ENCODE peak calls at places on chromosomes 2 and 18, in eight cellular contexts. One of them, this sample, is unnamed.

GRCh38 chr2:28449126-28449488 is 46.8 kb upstream of the PLB1 start:
- DNase-seq in K562: no peak
- DNase-seq in B cell: no peak
- DNase-seq in tibial artery: no peak
- DNase-seq in nucleus accumbens: no peak
- DNase-seq in T follicular helper cell: no peak
- DNase-seq in omental fat pad: no peak
- DNase-seq in NCI-H2081 treated with DMSO at 0.1 percent for 48 hours: no peak
- DNase-seq in this sample: no peak

GRCh38 chr18:3579701-3580100 is 129.7 kb downstream of the TGIF1 start:
- DNase-seq in K562: no peak
- DNase-seq in B cell: no peak
- DNase-seq in tibial artery: no peak
- DNase-seq in nucleus accumbens: no peak
- DNase-seq in T follicular helper cell: no peak
- DNase-seq in omental fat pad: no peak
- DNase-seq in NCI-H2081 treated with DMSO at 0.1 percent for 48 hours: no peak
- DNase-seq in this sample: no peak

GRCh38 chr2:120855855-120856405 is 120.3 kb downstream of the GLI2 start:
- DNase-seq in K562: no peak
- DNase-seq in B cell: no peak
- DNase-seq in tibial artery: no peak
- DNase-seq in nucleus accumbens: no peak
- DNase-seq in T follicular helper cell: no peak
- DNase-seq in omental fat pad: no peak
- DNase-seq in NCI-H2081 treated with DMSO at 0.1 percent for 48 hours: no peak
- DNase-seq in this sample: no peak

GRCh38 chr2:23761638-23762037 is 165.3 kb downstream of the ATAD2B start:
- DNase-seq in K562: peak
- DNase-seq in B cell: no peak
- DNase-seq in tibial artery: no peak
- DNase-seq in nucleus accumbens: no peak
- DNase-seq in T follicular helper cell: no peak
- DNase-seq in omental fat pad: no peak
- DNase-seq in NCI-H2081 treated with DMSO at 0.1 percent for 48 hours: no peak
- DNase-seq in this sample: no peak

GRCh38 chr2:147108553-147108952 is 736.3 kb upstream of the ACVR2A start:
- DNase-seq in K562: no peak
- DNase-seq in B cell: no peak
- DNase-seq in tibial artery: no peak
- DNase-seq in nucleus accumbens: no peak
- DNase-seq in T follicular helper cell: no peak
- DNase-seq in omental fat pad: no peak
- DNase-seq in NCI-H2081 treated with DMSO at 0.1 percent for 48 hours: no peak
- DNase-seq in this sample: no peak

GRCh38 chr18:23924813-23925212 is 89.7 kb upstream of the TTC39C start:
- DNase-seq in K562: no peak
- DNase-seq in B cell: no peak
- DNase-seq in tibial artery: no peak
- DNase-seq in nucleus accumbens: no peak
- DNase-seq in T follicular helper cell: no peak
- DNase-seq in omental fat pad: no peak
- DNase-seq in NCI-H2081 treated with DMSO at 0.1 percent for 48 hours: no peak
- DNase-seq in this sample: no peak

GRCh38 chr18:47683774-47684173 is 246.7 kb downstream of the SMAD2 start:
- DNase-seq in K562: no peak
- DNase-seq in B cell: no peak
- DNase-seq in tibial artery: no peak
- DNase-seq in nucleus accumbens: no peak
- DNase-seq in T follicular helper cell: no peak
- DNase-seq in omental fat pad: no peak
- DNase-seq in NCI-H2081 treated with DMSO at 0.1 percent for 48 hours: no peak
- DNase-seq in this sample: no peak

GRCh38 chr2:239252433-239253200 is 148.2 kb downstream of the HDAC4 start:
- DNase-seq in K562: no peak
- DNase-seq in B cell: peak
- DNase-seq in tibial artery: peak
- DNase-seq in nucleus accumbens: no peak
- DNase-seq in T follicular helper cell: no peak
- DNase-seq in omental fat pad: no peak
- DNase-seq in NCI-H2081 treated with DMSO at 0.1 percent for 48 hours: no peak
- DNase-seq in this sample: no peak

GRCh38 chr18:52875711-52876110 is 535.7 kb downstream of the DCC start:
- DNase-seq in K562: no peak
- DNase-seq in B cell: no peak
- DNase-seq in tibial artery: no peak
- DNase-seq in nucleus accumbens: no peak
- DNase-seq in T follicular helper cell: no peak
- DNase-seq in omental fat pad: no peak
- DNase-seq in NCI-H2081 treated with DMSO at 0.1 percent for 48 hours: no peak
- DNase-seq in this sample: no peak

GRCh38 chr2:189037518-189037917 is 63.3 kb downstream of the COL3A1 start:
- DNase-seq in K562: no peak
- DNase-seq in B cell: no peak
- DNase-seq in tibial artery: no peak
- DNase-seq in nucleus accumbens: no peak
- DNase-seq in T follicular helper cell: no peak
- DNase-seq in omental fat pad: no peak
- DNase-seq in NCI-H2081 treated with DMSO at 0.1 percent for 48 hours: no peak
- DNase-seq in this sample: no peak

GRCh38 chr2:97702731-97703470 is 10.5 kb upstream of the ZAP70 start:
- DNase-seq in K562: no peak
- DNase-seq in B cell: no peak
- DNase-seq in tibial artery: no peak
- DNase-seq in nucleus accumbens: no peak
- DNase-seq in T follicular helper cell: no peak
- DNase-seq in omental fat pad: no peak
- DNase-seq in NCI-H2081 treated with DMSO at 0.1 percent for 48 hours: no peak
- DNase-seq in this sample: no peak

GRCh38 chr18:79866889-79867574 is 69.3 kb downstream of the KCNG2 start:
- DNase-seq in K562: no peak
- DNase-seq in B cell: no peak
- DNase-seq in tibial artery: no peak
- DNase-seq in nucleus accumbens: no peak
- DNase-seq in T follicular helper cell: no peak
- DNase-seq in omental fat pad: no peak
- DNase-seq in NCI-H2081 treated with DMSO at 0.1 percent for 48 hours: no peak
- DNase-seq in this sample: no peak

GRCh38 chr2:18167871-18168270 is 289.4 kb downstream of the KCNS3 start:
- DNase-seq in K562: no peak
- DNase-seq in B cell: no peak
- DNase-seq in tibial artery: no peak
- DNase-seq in nucleus accumbens: no peak
- DNase-seq in T follicular helper cell: no peak
- DNase-seq in omental fat pad: no peak
- DNase-seq in NCI-H2081 treated with DMSO at 0.1 percent for 48 hours: no peak
- DNase-seq in this sample: no peak

GRCh38 chr2:109275120-109276040 is 146.4 kb downstream of the SH3RF3 start:
- DNase-seq in K562: no peak
- DNase-seq in B cell: no peak
- DNase-seq in tibial artery: no peak
- DNase-seq in nucleus accumbens: no peak
- DNase-seq in T follicular helper cell: no peak
- DNase-seq in omental fat pad: no peak
- DNase-seq in NCI-H2081 treated with DMSO at 0.1 percent for 48 hours: peak
- DNase-seq in this sample: no peak

GRCh38 chr2:111883661-111884591 is at the start of gene ANAPC1:
- DNase-seq in K562: peak
- DNase-seq in B cell: peak
- DNase-seq in tibial artery: peak
- DNase-seq in nucleus accumbens: peak
- DNase-seq in T follicular helper cell: peak
- DNase-seq in omental fat pad: peak
- DNase-seq in NCI-H2081 treated with DMSO at 0.1 percent for 48 hours: peak
- DNase-seq in this sample: peak

GRCh38 chr2:237258146-237258545 is 155.8 kb downstream of the COL6A3 start:
- DNase-seq in K562: no peak
- DNase-seq in B cell: no peak
- DNase-seq in tibial artery: no peak
- DNase-seq in nucleus accumbens: no peak
- DNase-seq in T follicular helper cell: no peak
- DNase-seq in omental fat pad: no peak
- DNase-seq in NCI-H2081 treated with DMSO at 0.1 percent for 48 hours: no peak
- DNase-seq in this sample: no peak

GRCh38 chr2:29223851-29224692 is 108.9 kb downstream of the CLIP4 start:
- DNase-seq in K562: no peak
- DNase-seq in B cell: no peak
- DNase-seq in tibial artery: peak
- DNase-seq in nucleus accumbens: peak
- DNase-seq in T follicular helper cell: no peak
- DNase-seq in omental fat pad: no peak
- DNase-seq in NCI-H2081 treated with DMSO at 0.1 percent for 48 hours: no peak
- DNase-seq in this sample: no peak

This sample was measured in OCI-LY7.